ENCODE peak calls at places on chromosome 22, in four cellular contexts. A is GM12878, X is HepG2, C is K562. Y is an unnamed sample.

GRCh38 chr22:42068351-42068730 is 2.3 kb downstream of the NAGA start:
- DNase-seq in A (no peak), X (no peak), C (no peak), Y (peak)

GRCh38 chr22:32473388-32473952 is 1.1 kb upstream of the FBXO7 start:
- DNase-seq in A (peak), X (peak), C (peak), Y (no peak)

GRCh38 chr22:48264586-48264985 is 1502.1 kb downstream of the TBC1D22A start:
- DNase-seq in A (no peak), X (no peak), C (no peak), Y (no peak)

GRCh38 chr22:30910358-30910757 is 58.2 kb downstream of the MORC2 start:
- DNase-seq in A (no peak), X (no peak), C (no peak), Y (no peak)

GRCh38 chr22:46892866-46893265 is 130.4 kb downstream of the TBC1D22A start:
- DNase-seq in A (no peak), X (no peak), C (no peak), Y (no peak)

GRCh38 chr22:39170825-39171622 is 18.5 kb upstream of the CBX7 start:
- DNase-seq in A (peak), X (peak), C (peak), Y (peak)

GRCh38 chr22:32204856-32205722 is at the start of gene RFPL2:
- DNase-seq in A (no peak), X (peak), C (no peak), Y (peak)

GRCh38 chr22:46641829-46642266 is 21.7 kb downstream of the GRAMD4 start:
- DNase-seq in A (no peak), X (no peak), C (no peak), Y (no peak)

GRCh38 chr22:28279888-28280287 is 360.8 kb upstream of the PITPNB start:
- DNase-seq in A (no peak), X (no peak), C (no peak), Y (no peak)

GRCh38 chr22:28283025-28283654 is 364.1 kb upstream of the PITPNB start:
- DNase-seq in A (no peak), X (no peak), C (no peak), Y (no peak)

DNA sequence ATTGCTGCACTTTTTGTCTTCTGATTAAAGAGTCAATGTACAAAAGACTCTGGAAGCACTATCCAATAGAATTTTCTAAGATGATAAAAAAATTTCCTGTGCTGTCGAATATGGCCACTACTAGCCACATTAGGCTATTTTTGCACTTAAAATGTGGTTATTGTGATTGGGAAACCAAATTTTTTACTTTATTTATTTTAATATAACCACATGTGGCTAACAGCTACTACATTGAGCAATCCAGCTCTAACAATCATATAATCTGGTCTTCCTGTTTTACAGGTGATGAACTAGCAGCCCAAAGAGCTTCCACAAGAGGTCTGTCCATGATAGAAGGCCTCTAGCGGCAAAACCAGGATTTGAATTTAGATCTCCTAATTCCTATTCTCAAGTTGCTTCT is 363.3 kb upstream of the PITPNB start:
- DNase-seq in A (no peak), X (no peak), C (no peak), Y (no peak)
- TF ChIP-seq ETV6 in A (no peak), X (no peak), C (no peak), Y (no peak)

GRCh38 chr22:43541462-43542407 is 129.9 kb downstream of the MPPED1 start:
- DNase-seq in A (no peak), X (no peak), C (no peak), Y (no peak)

GRCh38 chr22:43540570-43540969 is 128.8 kb downstream of the MPPED1 start:
- DNase-seq in A (no peak), X (no peak), C (no peak), Y (no peak)

GRCh38 chr22:43541022-43541421 is 129.2 kb downstream of the MPPED1 start:
- DNase-seq in A (no peak), X (no peak), C (no peak), Y (no peak)

GRCh38 chr22:43537019-43537585 is 125.3 kb downstream of the MPPED1 start:
- DNase-seq in A (no peak), X (peak), C (peak), Y (no peak)

GRCh38 chr22:43539572-43540533 is 128.0 kb downstream of the MPPED1 start:
- DNase-seq in A (no peak), X (no peak), C (no peak), Y (no peak)
- TF ChIP-seq MAX in A (no peak), X (no peak), C (no peak), Y (no peak)

GRCh38 chr22:19942886-19943664 is 1.5 kb upstream of the TXNRD2 start:
- DNase-seq in A (no peak), X (peak), C (peak), Y (no peak)
- TF ChIP-seq CREB1 in A (no peak), X (no peak), C (no peak), Y (no peak)

GRCh38 chr22:45579306-45579705 is 76.6 kb downstream of the FBLN1 start:
- DNase-seq in A (no peak), X (no peak), C (no peak), Y (no peak)
- TF ChIP-seq ETV6 in A (no peak), X (no peak), C (no peak), Y (no peak)

GRCh38 chr22:29312218-29313125 is 3.0 kb downstream of the RASL10A start:
- DNase-seq in A (no peak), X (no peak), C (no peak), Y (no peak)
- TF ChIP-seq MAX in A (no peak), X (no peak), C (no peak), Y (no peak)

Y was measured in WTC11.